ENCODE peak calls at places on chromosomes 6 and 20, in five cellular contexts. E is GM23248; V is gastrocnemius medialis; J is tibial nerve; F is CD4-positive, alpha-beta T cell. B is an unnamed sample.

GRCh38 chr6:80969439-80969838 is 783.0 kb downstream of the TENT5A start:
- DNase-seq in J (no peak), V (no peak), F (no peak), E (peak; percentile 3), B (no peak)

GRCh38 chr20:18973499-18974173 is 160.1 kb downstream of the SCP2D1 start:
- DNase-seq in F (no peak), E (peak; percentile 9), V (no peak), J (peak; percentile 39), B (no peak)

GRCh38 chr20:60213126-60213893 is 255.1 kb downstream of the CDH26 start:
- DNase-seq in J (no peak), V (no peak), E (no peak), F (no peak), B (no peak)

GRCh38 chr20:34713194-34713943 is 9.2 kb downstream of the TP53INP2 start:
- DNase-seq in E (peak; percentile 96), J (no peak), V (no peak), F (no peak), B (peak; percentile 90)

GRCh38 chr6:129672883-129673631 is 36.9 kb downstream of the ARHGAP18 start:
- DNase-seq in V (no peak), J (no peak), F (no peak), E (peak; percentile 80), B (peak; percentile 78)

GRCh38 chr6:70103798-70104197 is 199.1 kb downstream of the COL9A1 start:
- DNase-seq in E (peak; percentile 17), F (no peak), V (no peak), J (no peak), B (no peak)

GRCh38 chr6:129890701-129891100 is 29.6 kb upstream of the TMEM244 start:
- DNase-seq in J (no peak), V (no peak), F (no peak), E (peak; percentile 24), B (no peak)

GRCh38 chr20:45592574-45593189 is 13.6 kb upstream of the WFDC8 start:
- DNase-seq in F (no peak), E (peak; percentile 62), V (no peak), J (no peak), B (peak; percentile 82)

GRCh38 chr6:27592481-27593199 is 119.7 kb upstream of the ZNF184 start:
- DNase-seq in E (peak; percentile 75), F (no peak), V (no peak), J (no peak), B (peak; percentile 94)

GRCh38 chr6:102022803-102023202 is 629.3 kb downstream of the GRIK2 start:
- DNase-seq in F (no peak), V (no peak), J (no peak), E (no peak), B (no peak)

GRCh38 chr6:21402368-21402767 is 191.2 kb upstream of the SOX4 start:
- DNase-seq in F (no peak), J (no peak), V (peak; percentile 13), E (peak; percentile 83), B (no peak)

GRCh38 chr6:56986611-56987010 is 31.7 kb downstream of the BEND6 start:
- DNase-seq in F (no peak), E (no peak), J (no peak), V (no peak), B (no peak)

DNA sequence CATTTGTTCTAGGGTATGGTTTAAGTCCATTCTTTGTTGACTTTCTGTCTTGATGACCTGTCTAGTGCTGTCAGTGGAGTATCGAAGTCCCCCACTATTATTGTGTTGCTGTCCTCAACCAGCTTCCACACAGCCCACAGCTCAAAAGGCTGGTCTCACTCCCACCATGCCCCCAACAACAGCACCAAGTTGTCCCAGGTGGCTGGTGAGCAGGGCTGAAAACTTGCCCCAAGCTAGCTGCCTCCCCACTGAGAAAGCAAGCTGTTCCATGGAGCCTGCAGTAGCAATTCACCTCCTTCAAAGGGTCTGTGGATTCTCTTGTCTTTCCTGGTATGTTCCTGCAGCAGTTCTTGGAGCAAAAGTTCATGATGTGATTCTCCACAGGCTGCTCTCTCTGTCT is 221.0 kb downstream of the SYNDIG1 start:
- DNase-seq in J (no peak), V (no peak), F (peak; percentile 17), E (no peak), B (no peak)
- H3K27me3 ChIP-seq in J (no peaks in the 10 kb centered on the region), V (no peaks in the 10 kb centered on the region), F (no peaks in the 10 kb centered on the region), E (peaks cover 15% of the 10 kb centered on the region), B (no peaks in the 10 kb centered on the region)

GRCh38 chr20:37907677-37908397 is 4.9 kb downstream of the VSTM2L start:
- DNase-seq in F (no peak), E (peak; percentile 86), V (no peak), J (no peak), B (peak; percentile 83)
- H3K27me3 ChIP-seq in F (peaks cover 43% of the 10 kb centered on the region), E (peaks cover 6% of the 10 kb centered on the region), V (peaks cover 48% of the 10 kb centered on the region), J (peaks cover 89% of the 10 kb centered on the region), B (no peaks in the 10 kb centered on the region)

GRCh38 chr20:63755933-63756647 is 16.5 kb downstream of the SLC2A4RG start:
- DNase-seq in V (no peak), E (no peak), J (no peak), F (no peak), B (no peak)

GRCh38 chr20:63754008-63754407 is 14.4 kb downstream of the SLC2A4RG start:
- DNase-seq in F (no peak), V (no peak), E (no peak), J (no peak), B (no peak)

GRCh38 chr20:63758152-63758551 is 18.6 kb downstream of the SLC2A4RG start:
- DNase-seq in V (no peak), J (no peak), E (no peak), F (no peak), B (no peak)

GRCh38 chr20:63759377-63759901 is 19.9 kb downstream of the SLC2A4RG start:
- DNase-seq in V (no peak), E (no peak), J (no peak), F (no peak), B (no peak)

DNA sequence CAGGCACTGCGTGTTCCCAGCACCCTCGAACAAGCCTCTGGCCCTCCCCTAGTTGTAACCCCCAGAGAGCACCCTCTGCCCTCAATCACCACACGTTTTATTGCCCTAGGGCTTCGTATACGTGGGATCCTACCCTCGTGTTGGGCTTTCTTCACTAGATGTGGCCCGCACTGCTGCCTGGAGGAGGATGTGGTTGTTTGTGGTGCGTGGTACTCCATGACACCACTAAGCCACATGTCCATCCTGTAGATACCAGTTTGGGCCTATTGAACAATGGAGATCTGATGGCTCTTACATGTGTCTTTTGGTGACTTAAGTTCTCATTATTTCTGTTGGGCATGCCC is 17.0 kb downstream of the SLC2A4RG start:
- DNase-seq in V (no peak), F (no peak), J (no peak), E (no peak), B (no peak)
- H3K27me3 ChIP-seq in V (no peaks in the 10 kb centered on the region), F (no peaks in the 10 kb centered on the region), J (no peaks in the 10 kb centered on the region), E (no peaks in the 10 kb centered on the region), B (no peaks in the 10 kb centered on the region)

DNA sequence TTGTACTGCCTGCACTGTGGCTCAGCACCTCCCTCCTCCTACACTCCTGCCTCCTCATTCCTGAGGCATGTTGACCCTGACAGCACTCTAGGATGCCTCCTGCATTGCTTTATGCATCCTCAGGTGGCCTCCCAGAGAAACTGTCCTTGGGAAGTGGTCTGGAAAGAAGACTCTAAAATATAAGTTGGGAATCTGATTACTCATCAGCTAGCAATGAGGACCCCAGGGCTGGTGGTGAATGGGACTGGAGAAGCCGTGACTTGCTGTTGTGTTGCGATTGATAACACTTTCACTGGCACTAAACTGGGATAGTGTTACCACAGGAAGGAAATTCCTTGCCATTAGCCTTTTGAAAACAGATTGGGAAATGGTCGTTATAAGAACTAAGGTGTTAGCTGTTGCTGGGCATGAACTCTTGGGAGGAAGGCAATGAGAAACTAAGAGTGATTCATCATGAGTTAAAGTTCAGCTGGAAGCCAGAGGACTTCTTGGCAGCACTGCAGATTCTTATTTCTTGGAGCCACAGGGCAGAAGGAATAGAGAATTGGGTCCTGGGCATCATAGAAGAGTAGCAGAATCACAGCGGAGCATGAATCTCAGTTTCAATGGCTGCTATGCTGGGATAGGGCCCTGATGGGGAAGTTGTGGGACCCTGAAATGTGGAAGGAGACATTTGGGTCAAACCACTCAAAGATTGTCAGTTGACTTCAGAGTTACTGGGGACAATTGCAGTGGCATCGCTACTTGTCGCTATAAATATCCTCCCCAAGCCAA is 10.1 kb upstream of the SIRPD start:
- DNase-seq in E (peak; percentile 88), J (no peak), F (no peak), V (no peak), B (no peak)
- H3K27me3 ChIP-seq in E (no peaks in the 10 kb centered on the region), J (no peaks in the 10 kb centered on the region), F (no peaks in the 10 kb centered on the region), V (no peaks in the 10 kb centered on the region), B (no peaks in the 10 kb centered on the region)

DNA sequence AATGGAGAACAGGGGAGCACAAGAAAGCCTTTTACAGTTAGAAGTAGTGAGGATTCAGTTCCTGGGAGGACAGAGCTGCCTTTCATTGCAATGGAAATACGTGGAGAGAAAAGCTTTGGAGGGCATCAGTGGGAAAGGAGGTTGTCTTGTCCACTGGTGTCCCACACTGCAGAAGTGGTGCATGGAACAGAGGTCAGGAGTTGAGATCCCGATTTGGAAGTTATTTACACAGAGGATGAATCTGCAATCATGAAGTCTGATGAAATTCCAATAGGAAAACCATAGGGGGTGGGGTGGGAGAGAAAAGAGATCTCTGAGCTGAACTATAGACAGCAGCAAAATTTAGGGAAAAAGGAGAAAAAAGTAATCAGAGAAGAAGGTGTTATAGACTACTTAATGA is 33.6 kb downstream of the ADGRG6 start:
- DNase-seq in F (no peak), E (no peak), J (no peak), V (no peak), B (no peak)
- H3K27me3 ChIP-seq in F (no peaks in the 10 kb centered on the region), E (no peaks in the 10 kb centered on the region), J (no peaks in the 10 kb centered on the region), V (no peaks in the 10 kb centered on the region), B (no peaks in the 10 kb centered on the region)

DNA sequence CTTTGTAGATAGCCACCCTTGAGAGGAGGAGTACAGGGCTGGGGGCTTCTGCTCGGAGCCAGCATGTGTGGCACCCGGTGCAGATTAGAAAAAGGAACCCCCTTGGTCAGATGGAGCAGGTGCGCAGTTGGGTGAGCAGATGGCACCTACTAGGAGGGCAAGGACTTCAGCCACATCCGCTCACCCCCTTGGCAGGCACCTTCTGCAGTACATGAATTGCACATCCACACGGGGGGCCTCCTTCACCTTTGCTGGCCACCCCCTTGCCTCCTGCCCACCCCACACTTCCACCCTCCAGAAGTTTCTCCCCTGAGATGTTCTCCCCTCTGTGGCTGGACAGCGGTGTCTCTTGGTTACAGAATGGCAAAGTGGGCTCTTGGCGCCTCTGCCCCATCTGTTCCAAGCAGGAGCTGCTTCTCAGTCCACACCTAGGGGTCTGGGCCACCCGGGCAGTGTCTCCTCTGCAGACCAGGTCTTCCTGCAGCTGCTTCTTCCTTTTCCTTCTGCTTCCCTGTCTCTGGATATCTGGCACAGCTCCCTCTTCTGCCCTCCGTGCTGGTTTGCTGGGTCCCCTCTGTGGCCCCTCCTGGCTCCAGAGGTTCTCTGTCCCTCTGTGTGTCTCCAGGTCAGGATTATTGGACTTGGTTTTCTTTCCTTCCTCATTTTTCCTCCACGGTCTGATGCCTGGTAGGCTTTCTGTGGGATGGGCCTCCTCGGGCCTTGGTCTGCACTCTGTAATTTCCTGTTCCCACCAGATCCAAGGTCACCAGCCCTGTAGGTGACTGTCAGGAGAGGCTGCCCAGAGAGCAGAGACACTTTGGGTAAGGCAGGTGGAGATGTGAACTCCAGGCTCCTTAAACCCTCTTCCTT is 4.1 kb downstream of the MDFI start:
- DNase-seq in V (no peak), F (no peak), E (no peak), J (no peak), B (no peak)
- H3K27me3 ChIP-seq in V (peaks cover 27% of the 10 kb centered on the region), F (peaks cover 32% of the 10 kb centered on the region), E (peaks cover 52% of the 10 kb centered on the region), J (peaks cover 30% of the 10 kb centered on the region), B (no peaks in the 10 kb centered on the region)

B was measured in A673.